ENCODE peak calls at places on chromosomes 3 and 15, in six cellular contexts. L is A673, D is psoas muscle, U is fibroblast of pulmonary artery, S is PC-3, G is keratinocyte. Z is an unnamed sample.
A peak's percentile ranks its signal among the peaks of the same experiment; 100 is the strongest.

GRCh38 chr15:96347181-96348111 is 16.9 kb downstream of the NR2F2 start:
- DNase-seq in L (peak; percentile 90), D (peak; percentile 54), U (peak; percentile 80), S (no peak), G (no peak), Z (no peak)

GRCh38 chr3:30073622-30074021 is 532.8 kb upstream of the TGFBR2 start:
- DNase-seq in L (peak; percentile 23), D (no peak), U (peak; percentile 6), S (peak; percentile 40), G (no peak), Z (no peak)

GRCh38 chr3:29531611-29532150 is 250.8 kb downstream of the RBMS3 start:
- DNase-seq in L (no peak), D (no peak), U (no peak), S (no peak), G (no peak), Z (no peak)

GRCh38 chr15:75452968-75453702 is 1.6 kb upstream of the SIN3A start:
- DNase-seq in L (peak; percentile 72), D (peak; percentile 84), U (peak; percentile 13), S (peak; percentile 30), G (no peak), Z (peak; percentile 35)

GRCh38 chr3:66593978-66594377 is 93.2 kb upstream of the LRIG1 start:
- DNase-seq in L (no peak), D (no peak), U (peak; percentile 76), S (peak; percentile 85), G (peak; percentile 21), Z (no peak)

GRCh38 chr3:117752984-117753717 is 1043.6 kb downstream of the TUSC7 start:
- DNase-seq in L (peak; percentile 11), D (no peak), U (peak; percentile 6), S (peak; percentile 21), G (no peak), Z (no peak)

GRCh38 chr15:69526086-69526485 is 73.5 kb downstream of the RPLP1 start:
- DNase-seq in L (no peak), D (peak; percentile 60), U (no peak), S (no peak), G (no peak), Z (no peak)

GRCh38 chr3:71185733-71186455 is 397.6 kb downstream of the FOXP1 start:
- DNase-seq in L (peak; percentile 20), D (no peak), U (peak; percentile 71), S (peak; percentile 35), G (no peak), Z (peak; percentile 67)

GRCh38 chr3:85148056-85148455 is 189.3 kb downstream of the CADM2 start:
- DNase-seq in L (no peak), D (no peak), U (no peak), S (no peak), G (no peak), Z (no peak)

GRCh38 chr3:57007513-57008415 is 52.7 kb upstream of the SPATA12 start:
- DNase-seq in L (no peak), D (peak; percentile 83), U (peak; percentile 88), S (peak; percentile 83), G (peak; percentile 28), Z (no peak)
- H3K4me3 ChIP-seq in L (no peak overlapping the region), D (peak overlapping the region; percentile 31), U (no peak overlapping the region), S (peak overlapping the region; percentile 45), G (peak overlapping the region; percentile 45), Z (no peak overlapping the region)

DNA sequence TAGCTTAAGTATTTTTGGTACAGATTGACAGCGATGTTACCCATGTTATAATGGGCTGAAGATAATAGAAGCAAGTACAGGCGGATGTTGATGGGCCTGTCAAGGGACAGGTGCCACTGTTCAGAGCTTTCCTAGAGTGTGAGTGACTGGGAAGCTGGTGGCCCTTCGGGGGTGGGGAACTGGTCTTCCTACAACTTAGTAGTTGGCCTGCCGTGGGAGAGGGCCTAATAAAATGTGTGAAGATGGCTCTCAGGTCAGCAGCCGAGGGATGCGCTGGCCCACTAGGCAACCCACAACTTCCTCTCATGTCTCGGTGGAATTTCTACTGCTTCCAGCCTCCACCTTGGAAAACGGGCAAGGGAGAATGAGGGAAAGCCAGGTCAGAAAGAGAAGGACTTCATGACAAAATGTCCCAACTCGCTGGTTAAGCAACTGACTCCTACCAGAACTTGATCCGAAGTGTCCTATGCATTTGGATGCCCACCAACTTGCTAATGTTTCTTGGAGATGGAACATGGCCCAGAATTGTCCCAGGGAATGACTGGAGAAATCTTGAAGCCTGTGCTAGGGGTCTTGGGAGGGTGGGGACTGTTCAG is 1.4 kb downstream of the GYG1 start:
- DNase-seq in L (no peak), D (peak; percentile 56), U (no peak), S (no peak), G (no peak), Z (no peak)
- H3K4me3 ChIP-seq in L (no peak overlapping the region), D (peak overlapping the region; percentile 95), U (peak overlapping the region; percentile 75), S (peak overlapping the region; percentile 92), G (peak overlapping the region; percentile 77), Z (peak overlapping the region; percentile 65)

GRCh38 chr15:40306371-40306770 is 1.4 kb downstream of the PLCB2 start:
- DNase-seq in L (no peak), D (no peak), U (no peak), S (no peak), G (no peak), Z (no peak)

GRCh38 chr15:40308844-40309189 is 1.1 kb upstream of the PLCB2 start:
- DNase-seq in L (no peak), D (no peak), U (no peak), S (no peak), G (no peak), Z (no peak)

GRCh38 chr15:40309344-40309862 is 1.7 kb upstream of the PLCB2 start:
- DNase-seq in L (no peak), D (no peak), U (no peak), S (no peak), G (no peak), Z (no peak)

GRCh38 chr15:40306908-40307307 is 827 bp downstream of the PLCB2 start:
- DNase-seq in L (no peak), D (no peak), U (no peak), S (no peak), G (no peak), Z (no peak)

DNA sequence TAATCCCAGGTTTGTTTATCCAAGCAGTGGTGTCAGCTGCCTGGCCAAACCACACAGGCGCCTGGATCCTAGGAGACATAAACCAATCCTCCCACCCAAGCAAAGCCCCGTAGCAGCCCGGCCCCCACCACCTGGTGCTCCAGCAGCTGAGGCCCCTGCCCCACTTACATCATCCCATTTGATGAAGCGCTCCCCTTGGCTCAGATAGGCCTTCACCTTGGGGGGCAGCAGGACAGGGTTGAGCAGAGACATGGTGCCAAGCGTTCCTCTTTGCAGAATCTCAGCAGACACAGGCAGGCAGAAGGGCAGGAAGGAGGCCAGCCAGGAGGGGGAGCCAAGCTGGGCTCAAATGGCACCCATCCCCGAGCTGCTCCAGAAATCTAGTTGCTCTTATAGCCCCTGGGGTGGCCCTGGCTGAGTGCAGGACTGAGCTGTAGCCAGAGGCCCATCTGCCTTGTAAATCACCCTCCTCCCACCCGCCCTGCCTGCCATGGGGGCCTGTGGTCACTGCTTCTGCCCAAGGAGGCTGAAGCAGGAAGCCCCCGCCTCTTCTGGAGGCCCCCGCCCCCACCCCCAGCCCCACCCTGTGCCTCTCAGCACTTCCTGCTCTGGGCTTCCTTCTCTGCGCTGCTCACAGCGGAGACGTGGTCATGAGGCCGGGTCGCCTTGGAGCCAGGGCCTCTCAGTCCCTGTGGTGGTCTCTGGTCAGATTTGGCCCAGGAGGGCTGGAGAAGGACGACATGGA is at the start of gene PLCB2:
- DNase-seq in L (no peak), D (peak; percentile 69), U (no peak), S (no peak), G (no peak), Z (peak; percentile 85)
- H3K4me3 ChIP-seq in L (no peak within 1 kb of the TSS), D (peak within 1 kb of the TSS; percentile 43), U (no peak within 1 kb of the TSS), S (no peak within 1 kb of the TSS), G (no peak within 1 kb of the TSS), Z (peak within 1 kb of the TSS; percentile 93)

DNA sequence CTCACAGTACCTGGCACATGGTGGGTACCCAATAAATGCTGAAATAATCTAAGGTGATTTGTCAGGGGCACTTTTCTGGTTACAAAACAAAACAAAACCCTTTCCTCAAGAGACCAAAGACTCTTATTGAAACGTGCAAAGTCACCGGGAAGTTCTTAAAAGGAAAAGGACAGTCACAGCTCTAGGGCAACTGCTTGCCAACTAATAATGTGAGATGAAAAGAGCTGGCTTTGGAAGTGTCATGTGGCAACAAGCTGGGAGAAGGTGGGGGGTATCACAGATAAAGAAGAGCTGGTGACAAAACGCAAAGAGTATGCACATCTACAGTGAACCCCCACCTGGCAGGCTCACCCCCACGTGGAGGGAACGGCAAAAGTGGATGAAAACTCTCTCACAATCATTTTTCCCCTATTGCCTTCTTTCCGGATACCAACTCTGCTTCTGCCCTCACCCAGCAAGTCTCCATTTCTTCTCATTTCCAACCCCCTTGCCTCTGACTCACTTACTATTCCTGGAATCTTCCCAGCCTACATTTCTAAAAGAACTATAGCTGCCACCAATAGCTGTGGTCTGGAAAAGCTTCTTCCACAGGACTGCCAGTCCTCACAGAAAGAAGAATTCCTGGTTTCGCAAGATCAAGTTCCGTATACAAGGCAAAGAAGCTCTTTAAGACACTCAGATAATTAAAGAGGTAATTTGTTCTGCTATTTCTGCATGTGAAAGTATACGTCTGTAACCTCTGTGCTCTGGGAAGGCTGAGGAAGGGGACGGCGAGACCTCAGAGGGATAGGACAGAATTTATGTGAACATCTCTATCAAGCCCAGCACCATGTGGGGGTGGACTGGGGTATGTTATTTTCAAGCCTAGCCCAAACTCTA is 21.8 kb upstream of the ANPEP start:
- DNase-seq in L (peak; percentile 24), D (no peak), U (peak; percentile 95), S (peak; percentile 89), G (peak; percentile 48), Z (no peak)
- H3K4me3 ChIP-seq in L (no peak overlapping the region), D (peak overlapping the region; percentile 35), U (peak overlapping the region; percentile 18), S (no peak overlapping the region), G (peak overlapping the region; percentile 27), Z (no peak overlapping the region)

GRCh38 chr3:10505791-10506585 is 602 bp upstream of the ATP2B2 start:
- DNase-seq in L (no peak), D (no peak), U (no peak), S (no peak), G (no peak), Z (no peak)

GRCh38 chr3:10503217-10503796 is 2.1 kb downstream of the ATP2B2 start:
- DNase-seq in L (no peak), D (peak; percentile 19), U (no peak), S (no peak), G (no peak), Z (no peak)

GRCh38 chr3:10504161-10505049 is 981 bp downstream of the ATP2B2 start:
- DNase-seq in L (no peak), D (peak; percentile 39), U (no peak), S (no peak), G (no peak), Z (no peak)

GRCh38 chr3:10506696-10507095 is 1.3 kb upstream of the ATP2B2 start:
- DNase-seq in L (no peak), D (no peak), U (no peak), S (no peak), G (no peak), Z (no peak)

GRCh38 chr3:10505050-10505790 is at the start of gene ATP2B2:
- DNase-seq in L (peak; percentile 27), D (peak; percentile 40), U (no peak), S (no peak), G (no peak), Z (no peak)
- H3K4me3 ChIP-seq in L (peak within 1 kb of the TSS; percentile 30), D (peak within 1 kb of the TSS; percentile 52), U (no peak within 1 kb of the TSS), S (peak within 1 kb of the TSS; percentile 52), G (no peak within 1 kb of the TSS), Z (no peak within 1 kb of the TSS)

GRCh38 chr3:177106594-177106993 is 90.7 kb downstream of the TBL1XR1 start:
- DNase-seq in L (no peak), D (no peak), U (no peak), S (no peak), G (no peak), Z (no peak)
- H3K4me3 ChIP-seq in L (no peak overlapping the region), D (no peak overlapping the region), U (no peak overlapping the region), S (no peak overlapping the region), G (no peak overlapping the region), Z (no peak overlapping the region)

GRCh38 chr3:147406255-147407023 is at the start of gene ZIC4:
- DNase-seq in L (no peak), D (no peak), U (no peak), S (no peak), G (no peak), Z (no peak)
- H3K4me3 ChIP-seq in L (no peak within 1 kb of the TSS), D (no peak within 1 kb of the TSS), U (no peak within 1 kb of the TSS), S (peak within 1 kb of the TSS; percentile 25), G (no peak within 1 kb of the TSS), Z (no peak within 1 kb of the TSS)